ENCODE peak calls at places on chromosomes 1 and 21, in five cellular contexts. C is fibroblast of lung, G is prostate gland, O is AG04450, X is GM23338. Y is an unnamed sample.

GRCh38 chr1:244839656-244840055 is 4.2 kb downstream of the COX20 start:
- DNase-seq in G (no peak), C (peak), X (no peak), O (no peak), Y (no peak)

GRCh38 chr21:43597052-43597451 is 62.2 kb downstream of the HSF2BP start:
- DNase-seq in G (no peak), X (no peak), O (no peak), C (peak), Y (no peak)

GRCh38 chr1:66951513-66951912 is 26.7 kb downstream of the MIER1 start:
- DNase-seq in C (peak), G (no peak), O (peak), X (no peak), Y (no peak)

GRCh38 chr1:161054232-161054631 is 8.5 kb upstream of the USF1 start:
- DNase-seq in C (no peak), G (no peak), O (no peak), X (no peak), Y (no peak)

GRCh38 chr1:172276120-172276818 is 144.2 kb upstream of the C1orf105 start:
- DNase-seq in C (no peak), X (no peak), G (no peak), O (no peak), Y (no peak)

GRCh38 chr1:229271448-229272120 is 673 bp downstream of the RAB4A start:
- DNase-seq in G (peak), X (peak), O (no peak), C (peak), Y (peak)

GRCh38 chr1:161038523-161039153 is at the start of gene TSTD1:
- DNase-seq in G (peak), C (no peak), O (no peak), X (peak), Y (peak)

GRCh38 chr1:237859014-237859413 is 31.7 kb downstream of the ZP4 start:
- DNase-seq in O (no peak), X (no peak), C (no peak), G (no peak), Y (no peak)

GRCh38 chr21:15557925-15558324 is 171.9 kb upstream of the USP25 start:
- DNase-seq in G (no peak), X (no peak), O (no peak), C (no peak), Y (no peak)

GRCh38 chr21:17660862-17661261 is 48.2 kb upstream of the BTG3 start:
- DNase-seq in O (no peak), X (no peak), C (no peak), G (no peak), Y (no peak)

GRCh38 chr1:62362061-62362951 is 43.1 kb upstream of the KANK4 start:
- DNase-seq in G (no peak), C (no peak), O (no peak), X (no peak), Y (no peak)

GRCh38 chr1:68121536-68121935 is 71.1 kb upstream of the DIRAS3 start:
- DNase-seq in O (no peak), G (no peak), C (peak), X (no peak), Y (no peak)

GRCh38 chr1:216563096-216563495 is 139.8 kb upstream of the USH2A start:
- DNase-seq in G (no peak), X (no peak), C (no peak), O (no peak), Y (no peak)

GRCh38 chr1:81699234-81699633 is 101.5 kb upstream of the ADGRL2 start:
- DNase-seq in G (peak), C (peak), O (no peak), X (peak), Y (no peak)

GRCh38 chr1:186958520-186958919 is 129.8 kb downstream of the PLA2G4A start:
- DNase-seq in G (no peak), O (peak), X (no peak), C (peak), Y (no peak)

GRCh38 chr1:230350208-230350921 is 75.8 kb downstream of the PGBD5 start:
- DNase-seq in C (no peak), X (no peak), G (no peak), O (no peak), Y (no peak)

GRCh38 chr1:66134004-66134403 is 341.3 kb downstream of the PDE4B start:
- DNase-seq in O (no peak), X (no peak), C (no peak), G (no peak), Y (no peak)

GRCh38 chr1:173489149-173489600 is 12.0 kb downstream of the PRDX6 start:
- DNase-seq in G (no peak), X (peak), C (no peak), O (no peak), Y (no peak)

GRCh38 chr1:24154215-24154614 is 11.3 kb upstream of the IL22RA1 start:
- DNase-seq in G (no peak), X (peak), C (no peak), O (no peak), Y (no peak)

GRCh38 chr1:41110721-41111120 is 89.2 kb upstream of the SLFNL1 start:
- DNase-seq in O (no peak), X (no peak), G (no peak), C (no peak), Y (no peak)

GRCh38 chr1:115278241-115278640 is 59.8 kb downstream of the NGF start:
- DNase-seq in G (no peak), C (no peak), X (no peak), O (no peak), Y (no peak)

GRCh38 chr1:46112108-46112507 is 20.3 kb downstream of the PIK3R3 start:
- DNase-seq in G (no peak), O (no peak), X (no peak), C (no peak), Y (no peak)

GRCh38 chr1:244354810-244355278 is 96.9 kb downstream of the ADSS2 start:
- DNase-seq in G (no peak), C (no peak), O (no peak), X (no peak), Y (no peak)

GRCh38 chr1:38444311-38444710 is 397.7 kb upstream of the POU3F1 start:
- DNase-seq in O (peak), C (no peak), G (no peak), X (no peak), Y (no peak)
- H3K27ac ChIP-seq in O (no peak), C (no peak), G (no peak), X (no peak), Y (no peak)

GRCh38 chr1:225004396-225004795 is 74.9 kb downstream of the DNAH14 start:
- DNase-seq in O (no peak), C (no peak), G (no peak), X (peak), Y (no peak)
- TF ChIP-seq CTCF in O (peak), C (no peak), G (no peak), X (peak), Y (no peak)

GRCh38 chr1:33120436-33121231 is 39.7 kb downstream of the AZIN2 start:
- DNase-seq in G (no peak), X (no peak), O (no peak), C (no peak), Y (no peak)
- H3K27ac ChIP-seq in G (no peak), X (no peak), O (no peak), C (no peak), Y (no peak)

DNA sequence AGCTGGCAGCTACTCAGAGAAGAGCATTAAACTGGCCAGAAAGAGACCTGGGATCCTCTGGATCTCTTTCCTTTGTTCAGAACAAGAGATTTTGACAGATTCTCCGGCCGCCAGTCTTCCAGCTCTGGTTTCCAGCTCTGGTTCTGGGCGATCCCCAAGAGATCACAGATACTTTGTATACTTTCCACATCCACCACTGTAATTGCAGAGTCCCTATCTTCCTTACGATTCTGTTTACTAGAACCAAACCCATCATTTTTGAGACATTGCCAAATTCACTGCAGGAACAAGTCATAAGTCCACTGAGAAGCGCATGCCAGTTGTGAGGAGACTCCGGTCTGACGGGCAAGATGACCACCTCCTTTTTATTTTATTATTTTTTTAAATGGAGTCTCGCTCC is 505.3 kb downstream of the SMYD3 start:
- DNase-seq in G (no peak), X (no peak), O (peak), C (peak), Y (no peak)
- TF ChIP-seq CTCF in G (no peak), X (no peak), O (no peak), C (no peak), Y (no peak)

DNA sequence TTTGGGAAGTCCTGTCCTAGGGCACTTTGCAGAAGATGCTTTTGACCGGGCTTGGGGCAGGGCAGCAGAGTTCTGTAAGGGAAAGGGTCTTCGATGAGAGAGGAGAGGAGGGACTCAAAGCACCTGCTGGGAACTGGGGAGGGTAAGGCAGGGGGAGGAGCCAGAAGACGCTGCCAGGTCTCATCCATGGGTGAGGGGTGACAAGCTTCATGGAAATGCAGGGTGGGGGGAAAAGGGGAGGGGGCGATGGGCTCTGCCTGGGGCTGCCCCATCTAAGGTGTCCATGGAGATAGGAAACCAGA is 20.9 kb upstream of the C2CD2 start:
- DNase-seq in G (no peak), C (no peak), O (no peak), X (no peak), Y (no peak)
- H3K27ac ChIP-seq in G (no peak), C (no peak), O (no peak), X (no peak), Y (no peak)

DNA sequence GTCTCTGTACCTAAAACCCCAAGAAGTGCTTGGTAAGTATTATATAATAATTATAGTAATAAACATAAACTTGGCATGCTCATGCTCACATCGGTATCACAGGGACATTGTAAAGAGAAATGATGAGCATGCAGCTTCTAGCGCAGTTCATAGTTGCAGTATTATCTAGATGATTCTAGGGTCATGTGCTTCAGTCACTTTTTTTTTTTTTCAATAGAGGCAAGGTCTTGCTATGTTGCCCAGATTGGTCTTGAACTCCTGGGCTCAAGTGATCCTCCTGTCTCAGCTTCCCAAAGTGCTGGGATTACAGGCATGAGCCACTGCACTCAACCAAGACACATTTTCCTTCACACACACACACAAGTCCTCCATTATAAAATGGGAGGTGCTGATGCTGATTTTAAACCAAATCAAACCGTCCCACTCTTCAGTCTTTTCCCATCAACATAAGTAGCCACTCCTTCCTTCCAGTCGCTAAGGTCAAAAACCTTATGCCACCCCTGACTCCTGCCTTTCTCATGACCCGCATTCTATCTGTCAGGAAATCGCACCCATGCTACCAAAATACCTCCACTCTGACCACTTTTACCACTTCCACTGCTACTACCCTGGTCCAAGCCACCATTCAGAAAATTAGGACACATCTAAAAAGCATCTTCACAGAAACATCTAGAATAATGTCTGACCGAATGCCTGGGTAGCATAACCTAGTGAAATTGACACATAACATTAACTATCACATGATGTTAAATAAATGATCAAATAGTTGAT is 28.2 kb upstream of the IFNGR2 start:
- DNase-seq in O (no peak), X (no peak), G (no peak), C (no peak), Y (no peak)
- TF ChIP-seq CTCF in O (no peak), X (no peak), G (no peak), C (no peak), Y (no peak)

Y was measured in transverse colon.